ENCODE peak calls at places on chromosomes 12 and 14, in four cellular contexts. R is A549, C is transverse colon, X is tibial nerve. J is an unnamed sample.

GRCh38 chr14:103725001-103725682 is 9.5 kb downstream of the ZFYVE21 start:
- DNase-seq in R (no peak), C (no peak), X (no peak), J (no peak)

GRCh38 chr14:65224799-65225198 is 122.5 kb upstream of the MAX start:
- DNase-seq in R (no peak), C (no peak), X (no peak), J (no peak)

GRCh38 chr12:87234898-87235297 is 794.3 kb downstream of the C12orf50 start:
- DNase-seq in R (no peak), C (no peak), X (no peak), J (no peak)

GRCh38 chr14:87628129-87628528 is 364.9 kb downstream of the GALC start:
- DNase-seq in R (no peak), C (no peak), X (no peak), J (no peak)

GRCh38 chr12:65280306-65280705 is 1.8 kb downstream of the MSRB3 start:
- DNase-seq in R (no peak), C (no peak), X (no peak), J (no peak)

GRCh38 chr14:102499401-102500189 is 10.0 kb downstream of the ANKRD9 start:
- DNase-seq in R (no peak), C (no peak), X (no peak), J (no peak)

GRCh38 chr12:65313704-65314317 is 35.3 kb downstream of the MSRB3 start:
- DNase-seq in R (no peak), C (no peak), X (no peak), J (no peak)

GRCh38 chr14:66036598-66036997 is 449.6 kb upstream of the CCDC196 start:
- DNase-seq in R (no peak), C (no peak), X (no peak), J (no peak)

GRCh38 chr12:67786086-67786485 is 137.5 kb downstream of the DYRK2 start:
- DNase-seq in R (no peak), C (no peak), X (no peak), J (no peak)

GRCh38 chr14:90491868-90492560 is 95.2 kb downstream of the CALM1 start:
- DNase-seq in R (no peak), C (no peak), X (no peak), J (no peak)

GRCh38 chr12:3137268-3137761 is 60.1 kb downstream of the TSPAN9 start:
- DNase-seq in R (peak; percentile 15), C (no peak), X (peak; percentile 34), J (no peak)

GRCh38 chr14:44609201-44609600 is 102.1 kb upstream of the FSCB start:
- DNase-seq in R (no peak), C (no peak), X (no peak), J (no peak)

GRCh38 chr14:98133806-98134205 is 1138.2 kb downstream of the BCL11B start:
- DNase-seq in R (no peak), C (no peak), X (no peak), J (no peak)

GRCh38 chr12:80684077-80684495 is 23.3 kb upstream of the MYF6 start:
- DNase-seq in R (no peak), C (no peak), X (no peak), J (no peak)

GRCh38 chr12:14777271-14777670 is 26.0 kb downstream of the WBP11 start:
- DNase-seq in R (no peak), C (peak; percentile 46), X (no peak), J (no peak)

GRCh38 chr14:38339704-38340103 is 83.8 kb upstream of the CLEC14A start:
- DNase-seq in R (no peak), C (no peak), X (no peak), J (no peak)

GRCh38 chr12:124309231-124309630 is 14.3 kb downstream of the RFLNA start:
- DNase-seq in R (no peak), C (no peak), X (no peak), J (no peak)

GRCh38 chr12:68733661-68734071 is 12.3 kb upstream of the SLC35E3 start:
- DNase-seq in R (no peak), C (no peak), X (no peak), J (no peak)

GRCh38 chr12:95724767-95725166 is 65.8 kb downstream of the NTN4 start:
- DNase-seq in R (no peak), C (no peak), X (no peak), J (no peak)

GRCh38 chr12:11834104-11834812 is 184.8 kb downstream of the ETV6 start:
- DNase-seq in R (no peak), C (no peak), X (no peak), J (no peak)

GRCh38 chr12:28110329-28110728 is 79.9 kb upstream of the CCDC91 start:
- DNase-seq in R (no peak), C (no peak), X (no peak), J (no peak)

GRCh38 chr12:59780605-59781135 is 184.8 kb downstream of the SLC16A7 start:
- DNase-seq in R (no peak), C (no peak), X (no peak), J (no peak)

GRCh38 chr12:27296674-27297073 is 36.0 kb upstream of the BMAL2 start:
- DNase-seq in R (no peak), C (no peak), X (no peak), J (no peak)

GRCh38 chr12:57896437-57897201 is 44.7 kb upstream of the ATP23 start:
- DNase-seq in R (peak; percentile 62), C (peak; percentile 79), X (peak; percentile 63), J (peak; percentile 92)

GRCh38 chr12:110253176-110253575 is 27.9 kb upstream of the ATP2A2 start:
- DNase-seq in R (no peak), C (peak; percentile 33), X (peak; percentile 27), J (peak; percentile 79)

GRCh38 chr14:64726585-64726890 is 22.3 kb downstream of the PLEKHG3 start:
- DNase-seq in R (peak; percentile 82), C (peak; percentile 92), X (no peak), J (peak; percentile 62)

GRCh38 chr12:18165422-18165871 is 75.5 kb upstream of the RERGL start:
- DNase-seq in R (no peak), C (no peak), X (no peak), J (no peak)

GRCh38 chr12:69688496-69689427 is 10.3 kb downstream of the BEST3 start:
- DNase-seq in R (peak; percentile 86), C (peak; percentile 21), X (no peak), J (no peak)

GRCh38 chr14:51382506-51382905 is 142.5 kb downstream of the TMX1 start:
- DNase-seq in R (no peak), C (no peak), X (no peak), J (no peak)

DNA sequence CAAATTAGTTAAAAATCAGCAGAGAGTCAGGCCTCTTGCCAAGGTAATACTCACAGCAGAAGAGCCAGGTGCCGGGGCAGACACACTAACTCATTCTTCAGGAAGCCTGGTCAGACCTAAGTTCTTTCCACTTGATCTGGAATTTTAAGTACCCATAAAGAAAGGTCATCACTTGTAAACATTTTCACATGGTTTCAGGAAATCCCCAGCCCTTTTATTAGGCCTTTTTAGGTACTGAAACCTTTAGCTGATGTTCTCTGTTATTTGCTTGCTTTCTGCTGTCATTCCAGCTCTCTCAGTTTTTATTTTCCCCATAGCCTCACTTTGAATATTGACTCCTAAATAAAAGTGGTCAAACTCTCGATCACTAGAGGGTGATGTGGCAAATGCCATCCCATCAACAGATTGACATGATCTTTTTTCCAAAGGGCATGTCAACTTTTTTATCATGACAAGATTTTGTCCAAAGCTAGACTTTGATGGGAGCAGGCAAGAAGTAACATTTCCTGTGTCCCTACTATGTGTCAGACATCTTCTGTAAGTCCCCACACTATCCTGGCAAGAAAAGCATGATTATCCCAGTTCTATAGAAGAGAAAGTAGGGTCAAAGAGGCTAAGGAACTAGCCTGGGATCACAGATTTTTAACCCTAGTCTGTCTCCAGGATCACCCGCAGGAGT is 5.7 kb downstream of the ISCU start:
- DNase-seq in R (no peak), C (no peak), X (no peak), J (no peak)
- TF ChIP-seq EP300 in R (no peak), C (no peak), X (no peak), J (no peak)

DNA sequence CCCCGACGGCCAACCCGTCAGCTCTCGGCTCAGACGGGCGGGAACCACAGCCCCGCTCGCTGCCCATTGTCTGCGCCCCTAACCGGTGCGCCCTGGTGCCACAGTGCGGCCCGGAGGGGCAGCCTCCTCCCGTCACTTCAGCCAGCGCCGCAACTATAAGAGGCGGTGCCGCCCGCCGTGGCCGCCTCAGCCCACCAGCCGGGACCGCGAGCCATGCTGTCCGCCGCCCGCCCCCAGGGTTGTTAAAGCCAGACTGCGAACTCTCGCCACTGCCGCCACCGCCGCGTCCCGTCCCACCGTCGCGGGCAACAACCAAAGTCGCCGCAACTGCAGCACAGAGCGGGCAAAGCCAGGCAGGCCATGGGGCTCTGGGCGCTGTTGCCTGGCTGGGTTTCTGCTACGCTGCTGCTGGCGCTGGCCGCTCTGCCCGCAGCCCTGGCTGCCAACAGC is at the start of gene WNT1:
- DNase-seq in R (no peak), C (no peak), X (no peak), J (no peak)
- TF ChIP-seq CTCF in R (peak; percentile 27), C (peak; percentile 33), X (peak; percentile 12), J (no peak)

DNA sequence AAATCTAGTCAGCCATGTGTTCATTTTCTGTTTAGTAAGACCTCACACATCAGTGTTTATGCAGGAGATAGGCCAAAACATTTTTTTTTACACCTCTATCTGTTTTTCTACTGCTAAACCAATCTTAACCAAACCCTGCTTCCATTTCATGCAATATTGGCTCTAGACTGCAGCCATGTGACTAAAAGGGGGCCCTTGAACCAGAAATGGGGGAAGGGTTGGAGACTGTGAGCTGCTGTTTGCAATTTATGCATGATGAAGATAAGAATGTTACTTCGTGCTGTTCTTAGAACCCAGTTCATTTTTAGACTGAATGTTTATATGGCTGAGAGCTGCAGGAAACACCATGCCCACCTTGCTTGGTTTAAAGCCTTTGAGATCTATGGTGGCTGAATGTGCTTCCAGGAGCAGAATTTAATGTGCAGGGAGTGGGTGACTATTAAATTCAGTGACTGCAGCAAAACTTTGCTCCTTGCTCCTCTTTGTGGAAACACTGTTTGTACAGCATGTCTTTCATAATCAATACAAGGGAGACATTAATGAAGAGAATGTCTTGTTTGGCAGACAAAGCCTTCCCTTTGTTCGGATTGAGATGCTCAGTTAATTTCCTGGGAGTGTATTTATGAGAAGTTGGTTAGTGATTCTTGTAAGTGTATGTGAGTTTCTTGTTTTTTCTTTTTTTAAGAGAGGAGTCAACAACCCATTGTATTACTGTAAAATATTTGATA is 53.6 kb downstream of the CHST11 start:
- DNase-seq in R (no peak), C (no peak), X (no peak), J (no peak)
- TF ChIP-seq EP300 in R (no peak), C (no peak), X (no peak), J (no peak)

DNA sequence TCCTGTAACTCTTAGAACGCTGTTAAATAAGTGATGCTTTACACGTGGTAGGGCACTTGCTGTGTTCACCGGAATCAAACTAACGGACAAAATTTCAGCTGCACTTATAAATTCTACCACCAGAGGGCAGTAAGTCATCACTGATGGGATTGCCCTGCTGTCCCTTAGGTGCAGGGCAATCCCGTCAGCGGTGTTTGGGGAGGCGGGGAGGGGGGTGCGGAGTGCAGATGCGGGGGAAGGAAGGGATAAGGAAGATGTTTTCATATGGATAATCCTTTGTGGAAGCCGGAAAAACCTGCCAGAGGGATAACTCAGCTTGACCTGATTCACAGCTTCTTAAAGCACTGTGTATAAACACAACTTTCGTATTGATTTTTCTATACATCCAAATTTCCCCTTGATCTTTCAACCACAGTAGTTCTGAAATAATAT is 21.7 kb upstream of the SLC10A1 start:
- DNase-seq in R (peak; percentile 71), C (peak; percentile 19), X (no peak), J (no peak)
- TF ChIP-seq CTCF in R (peak; percentile 96), C (peak; percentile 93), X (peak; percentile 92), J (peak; percentile 84)

GRCh38 chr12:106120578-106121105 is 18.1 kb downstream of the NUAK1 start:
- DNase-seq in R (no peak), C (peak; percentile 31), X (peak; percentile 50), J (no peak)
- TF ChIP-seq EP300 in R (peak; percentile 14), C (peak; percentile 43), X (peak; percentile 92), J (no peak)

GRCh38 chr12:107318554-107318803 is 225.1 kb upstream of the CRY1 start:
- DNase-seq in R (no peak), C (no peak), X (no peak), J (no peak)
- TF ChIP-seq CTCF in R (no peak), C (no peak), X (no peak), J (no peak)

GRCh38 chr12:92973614-92974013 is 44.5 kb upstream of the EEA1 start:
- DNase-seq in R (no peak), C (no peak), X (no peak), J (no peak)
- TF ChIP-seq EP300 in R (no peak), C (no peak), X (no peak), J (no peak)

J was measured in sigmoid colon.